ENCODE peak calls at places on chromosomes 16 and 17, in five cellular contexts. J is Peyer's patch, Z is heart right ventricle, P is brain microvascular endothelial cell, S is PC-3. E is an unnamed sample. For H3K27me3, the result is how much of the 10 kb centered on the place peaks cover.

GRCh38 chr17:31509805-31510177 is 118.3 kb downstream of the RAB11FIP4 start:
- DNase-seq in J (no peak), Z (peak), P (no peak), S (no peak), E (no peak)

GRCh38 chr16:57988929-57989328 is 11.5 kb downstream of the ZNF319 start:
- DNase-seq in J (no peak), Z (peak), P (no peak), S (no peak), E (no peak)

GRCh38 chr16:83631006-83631405 is 176.8 kb upstream of the HSBP1 start:
- DNase-seq in J (no peak), Z (no peak), P (no peak), S (no peak), E (no peak)

GRCh38 chr17:81398170-81398854 is 3.1 kb downstream of the BAHCC1 start:
- DNase-seq in J (peak), Z (no peak), P (no peak), S (peak), E (no peak)

GRCh38 chr16:78709137-78709871 is 609.9 kb downstream of the WWOX start:
- DNase-seq in J (no peak), Z (no peak), P (no peak), S (no peak), E (no peak)

GRCh38 chr16:56107944-56108583 is 83.2 kb upstream of the GNAO1 start:
- DNase-seq in J (no peak), Z (no peak), P (no peak), S (no peak), E (no peak)

GRCh38 chr16:77277571-77277970 is 78.4 kb downstream of the SYCE1L start:
- DNase-seq in J (no peak), Z (no peak), P (no peak), S (no peak), E (no peak)

GRCh38 chr16:49635591-49636581 is 220.0 kb downstream of the ZNF423 start:
- DNase-seq in J (no peak), Z (no peak), P (no peak), S (no peak), E (no peak)

GRCh38 chr17:64413505-64413904 is 22.8 kb upstream of the PECAM1 start:
- DNase-seq in J (peak), Z (no peak), P (no peak), S (no peak), E (no peak)

GRCh38 chr17:75102385-75102821 is 7.4 kb upstream of the ARMC7 start:
- DNase-seq in J (peak), Z (no peak), P (no peak), S (no peak), E (no peak)

GRCh38 chr16:50166511-50167500 is 13.7 kb downstream of the TENT4B start:
- DNase-seq in J (no peak), Z (no peak), P (no peak), S (peak), E (no peak)

GRCh38 chr17:4947010-4947410 is 1.3 kb downstream of the PFN1 start:
- DNase-seq in J (no peak), Z (no peak), P (no peak), S (no peak), E (no peak)

GRCh38 chr16:46555981-46556380 is 65.2 kb downstream of the SHCBP1 start:
- DNase-seq in J (no peak), Z (no peak), P (no peak), S (peak), E (no peak)

GRCh38 chr17:68134731-68135130 is 99.2 kb downstream of the KPNA2 start:
- DNase-seq in J (no peak), Z (no peak), P (no peak), S (no peak), E (no peak)

GRCh38 chr17:57388326-57388725 is 132.0 kb downstream of the MSI2 start:
- DNase-seq in J (no peak), Z (no peak), P (no peak), S (no peak), E (no peak)

GRCh38 chr17:76307299-76307965 is 644 bp downstream of the QRICH2 start:
- DNase-seq in J (no peak), Z (no peak), P (no peak), S (no peak), E (no peak)

GRCh38 chr17:68603027-68603426 is 1.9 kb upstream of the FAM20A start:
- DNase-seq in J (no peak), Z (peak), P (no peak), S (no peak), E (no peak)

GRCh38 chr17:3723188-3723555 is 531 bp upstream of the HASPIN start:
- DNase-seq in J (no peak), Z (no peak), P (no peak), S (no peak), E (no peak)

GRCh38 chr16:15891508-15891907 is 3.1 kb upstream of the CEP20 start:
- DNase-seq in J (no peak), Z (no peak), P (no peak), S (no peak), E (no peak)

GRCh38 chr17:62673614-62674362 is 46.3 kb downstream of the MRC2 start:
- DNase-seq in J (no peak), Z (no peak), P (no peak), S (no peak), E (no peak)

GRCh38 chr16:53695070-53695469 is 8.6 kb downstream of the RPGRIP1L start:
- DNase-seq in J (no peak), Z (no peak), P (peak), S (peak), E (no peak)

GRCh38 chr17:62150471-62150870 is 85.4 kb upstream of the MED13 start:
- DNase-seq in J (no peak), Z (no peak), P (no peak), S (no peak), E (no peak)

GRCh38 chr16:27401768-27402568 is at the start of gene IL21R:
- DNase-seq in J (peak), Z (peak), P (peak), S (no peak), E (peak)

GRCh38 chr17:3007651-3008121 is 55.7 kb downstream of the OR1D5 start:
- DNase-seq in J (no peak), Z (no peak), P (no peak), S (no peak), E (no peak)

GRCh38 chr16:88782454-88783390 is 2.3 kb downstream of the PIEZO1 start:
- DNase-seq in J (no peak), Z (peak), P (peak), S (peak), E (no peak)

GRCh38 chr17:12659500-12659899 is 6.2 kb upstream of the MYOCD start:
- DNase-seq in J (no peak), Z (no peak), P (peak), S (no peak), E (no peak)

GRCh38 chr16:83110221-83110768 is 483.5 kb downstream of the CDH13 start:
- DNase-seq in J (no peak), Z (no peak), P (no peak), S (no peak), E (no peak)

GRCh38 chr16:88446736-88447135 is 6.3 kb upstream of the ZFPM1 start:
- DNase-seq in J (no peak), Z (no peak), P (no peak), S (no peak), E (no peak)

GRCh38 chr16:57502048-57502775 is 15.9 kb upstream of the DOK4 start:
- DNase-seq in J (no peak), Z (no peak), P (no peak), S (no peak), E (no peak)

GRCh38 chr16:71205482-71206131 is 24.9 kb downstream of the HYDIN start:
- DNase-seq in J (no peak), Z (peak), P (no peak), S (no peak), E (no peak)

GRCh38 chr17:43438626-43439529 is 40.1 kb downstream of the ARL4D start:
- DNase-seq in J (no peak), Z (no peak), P (no peak), S (no peak), E (no peak)

GRCh38 chr17:42341568-42341967 is 46.7 kb downstream of the STAT3 start:
- DNase-seq in J (no peak), Z (no peak), P (no peak), S (no peak), E (no peak)

GRCh38 chr17:57888311-57889216 is 38.7 kb upstream of the MRPS23 start:
- DNase-seq in J (no peak), Z (no peak), P (no peak), S (no peak), E (no peak)

GRCh38 chr17:3828151-3828851 is 17.7 kb downstream of the NCBP3 start:
- DNase-seq in J (no peak), Z (no peak), P (no peak), S (no peak), E (no peak)

GRCh38 chr16:3739636-3740035 is 22.3 kb upstream of the TRAP1 start:
- DNase-seq in J (peak), Z (no peak), P (no peak), S (no peak), E (no peak)
- H3K27ac ChIP-seq in J (no peak), Z (no peak), P (no peak), S (no peak), E (no peak)

GRCh38 chr17:73481672-73482071 is 162.6 kb downstream of the SDK2 start:
- DNase-seq in J (no peak), Z (no peak), P (no peak), S (no peak), E (no peak)

GRCh38 chr17:73478768-73479424 is 165.3 kb downstream of the SDK2 start:
- DNase-seq in J (no peak), Z (no peak), P (no peak), S (peak), E (no peak)

GRCh38 chr17:73480740-73481139 is 163.5 kb downstream of the SDK2 start:
- DNase-seq in J (no peak), Z (peak), P (peak), S (no peak), E (no peak)

GRCh38 chr17:73474370-73474988 is 162.7 kb upstream of the CDC42EP4 start:
- DNase-seq in J (peak), Z (peak), P (peak), S (peak), E (no peak)

DNA sequence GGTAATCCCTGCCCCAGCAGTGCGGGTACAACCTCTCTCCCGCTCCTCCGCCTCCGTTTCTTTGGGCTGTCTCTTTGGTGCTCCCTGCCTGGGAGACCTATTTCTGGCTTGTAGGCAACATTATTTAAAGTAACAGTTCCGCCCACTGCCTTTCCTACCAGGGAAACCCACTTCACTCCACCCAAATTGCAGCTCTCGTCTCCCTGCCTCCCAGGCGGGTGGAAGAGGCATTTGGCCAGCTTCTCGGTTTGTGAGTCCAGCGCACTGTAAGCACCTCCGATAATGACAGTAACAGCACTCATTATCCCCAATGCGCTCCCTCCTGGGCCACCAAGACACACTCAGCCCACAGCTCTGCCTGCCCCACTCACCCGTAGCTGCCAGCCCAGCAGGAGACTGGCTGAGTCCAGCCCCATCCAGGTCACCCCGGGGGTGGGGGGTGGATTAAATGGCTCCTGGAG is 165.1 kb upstream of the CDC42EP4 start:
- DNase-seq in J (no peak), Z (peak), P (no peak), S (no peak), E (no peak)
- H3K27me3 ChIP-seq in J (under half), Z (under half), P (under half), S (half or more), E (under half)

DNA sequence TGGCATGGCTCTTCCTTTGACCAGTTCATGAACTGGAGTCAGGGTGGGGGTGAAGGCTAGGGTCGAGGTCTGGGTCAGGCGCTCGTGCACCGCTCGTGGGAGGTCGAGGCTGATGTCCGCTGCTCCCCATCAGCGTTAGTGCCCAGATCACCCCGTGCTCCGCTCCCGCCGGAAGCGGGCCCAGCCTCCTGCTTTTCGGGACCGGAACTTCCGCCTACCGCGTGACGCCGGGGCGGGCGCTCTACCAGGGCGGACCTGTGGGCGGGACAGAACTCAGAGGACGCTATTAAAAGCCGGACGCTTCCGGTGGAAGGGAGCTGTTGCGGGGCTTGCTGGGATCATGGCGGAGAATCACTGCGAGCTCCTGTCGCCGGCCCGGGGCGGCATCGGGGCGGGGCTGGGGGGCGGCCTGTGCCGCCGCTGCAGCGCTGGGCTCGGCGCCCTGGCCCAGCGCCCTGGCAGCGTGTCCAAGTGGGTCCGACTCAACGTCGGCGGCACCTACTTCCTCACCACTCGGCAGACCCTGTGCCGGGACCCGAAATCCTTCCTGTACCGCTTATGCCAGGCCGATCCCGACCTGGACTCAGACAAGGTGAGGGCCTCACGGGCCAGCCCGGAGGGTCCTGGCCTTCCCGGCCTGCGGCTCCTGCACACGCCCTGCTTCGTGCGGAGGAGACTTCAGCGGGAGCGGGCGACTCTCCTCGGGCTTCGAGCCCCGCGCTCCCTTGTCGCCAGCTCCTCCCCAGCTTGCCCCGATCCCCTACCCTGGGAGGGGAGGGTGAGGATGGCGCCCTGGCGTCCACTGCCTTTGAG is at the start of gene KCTD5:
- DNase-seq in J (peak), Z (peak), P (peak), S (peak), E (peak)
- H3K4me3 ChIP-seq in J (peak), Z (peak), P (peak), S (peak), E (peak)

GRCh38 chr16:85689285-85689949 is 663 bp upstream of the GINS2 start:
- DNase-seq in J (no peak), Z (no peak), P (no peak), S (peak), E (no peak)
- H3K27ac ChIP-seq in J (no peak), Z (no peak), P (no peak), S (no peak), E (no peak)

GRCh38 chr17:9124554-9124935 is 103.2 kb downstream of the NTN1 start:
- DNase-seq in J (no peak), Z (no peak), P (no peak), S (no peak), E (no peak)
- H3K27me3 ChIP-seq in J (under half), Z (under half), P (under half), S (under half), E (under half)

GRCh38 chr16:54935411-54936085 is 4.9 kb downstream of the IRX5 start:
- DNase-seq in J (no peak), Z (no peak), P (no peak), S (no peak), E (no peak)
- H3K4me3 ChIP-seq in J (no peak), Z (peak), P (no peak), S (no peak), E (no peak)

DNA sequence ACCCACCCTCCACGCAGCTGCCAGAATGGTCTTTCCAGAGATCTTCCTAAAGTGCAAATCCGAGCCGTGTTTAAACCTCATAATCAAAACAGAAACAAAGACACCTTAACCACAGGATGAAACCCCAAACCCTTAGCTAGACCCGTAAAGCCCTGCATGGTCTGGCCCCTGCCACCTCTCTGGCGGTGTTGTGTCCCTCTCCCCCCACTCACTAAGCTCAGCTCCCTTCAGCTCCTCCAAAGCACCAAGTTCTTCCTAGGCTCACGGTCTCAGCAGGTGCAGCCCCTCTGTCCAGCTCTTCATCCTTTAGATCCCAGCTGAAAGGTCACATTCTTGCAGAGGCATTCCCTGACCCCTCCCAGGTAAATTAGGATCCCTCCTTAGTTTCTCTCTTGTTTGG is 4.4 kb upstream of the NXPH3 start:
- DNase-seq in J (no peak), Z (no peak), P (no peak), S (no peak), E (no peak)
- H3K27ac ChIP-seq in J (no peak), Z (no peak), P (no peak), S (no peak), E (no peak)

GRCh38 chr16:85888405-85889331 is 10.3 kb upstream of the IRF8 start:
- DNase-seq in J (no peak), Z (no peak), P (peak), S (peak), E (no peak)

GRCh38 chr16:85884808-85885463 is 14.0 kb upstream of the IRF8 start:
- DNase-seq in J (peak), Z (no peak), P (no peak), S (no peak), E (no peak)

GRCh38 chr16:85883813-85884212 is 15.1 kb upstream of the IRF8 start:
- DNase-seq in J (no peak), Z (no peak), P (no peak), S (no peak), E (no peak)

GRCh38 chr16:85882181-85882810 is 16.7 kb upstream of the IRF8 start:
- DNase-seq in J (peak), Z (no peak), P (no peak), S (no peak), E (no peak)

GRCh38 chr16:85885537-85885936 is 13.4 kb upstream of the IRF8 start:
- DNase-seq in J (no peak), Z (no peak), P (no peak), S (no peak), E (no peak)
- H3K27me3 ChIP-seq in J (under half), Z (under half), P (under half), S (half or more), E (under half)

GRCh38 chr17:44655983-44656700 is at the start of gene MEIOC:
- DNase-seq in J (no peak), Z (no peak), P (peak), S (no peak), E (peak)
- H3K4me3 ChIP-seq in J (no peak), Z (peak), P (peak), S (no peak), E (no peak)